ENCODE peak calls at places on chromosomes 12 and 14, in eight cellular contexts. A is EH; M is thoracic aorta; Y is H9; X is caudate nucleus; U is activated naive CD8-positive, alpha-beta T cell treated with anti-CD3 and anti-CD28 coated beads, Interleukin-2, amount 50 U/mL, for 24 hours; C is NAMALWA; K is kidney tubule cell. T is an unnamed sample.

GRCh38 chr12:75526655-75527511 is 15.5 kb upstream of the KRR1 start:
- DNase-seq in Y (peak), X (no peak), C (peak), K (peak), A (peak), M (no peak), U (peak), T (peak)

GRCh38 chr12:10067259-10067658 is 31.5 kb downstream of the CLEC1A start:
- DNase-seq in K (no peak), X (no peak), Y (no peak), A (peak), C (no peak), M (no peak), U (no peak), T (no peak)

GRCh38 chr14:24428628-24429394 is 657 bp downstream of the CBLN3 start:
- DNase-seq in K (no peak), X (no peak), A (no peak), U (no peak), Y (no peak), C (no peak), M (no peak), T (no peak)

GRCh38 chr12:126937431-126937830 is 1329.5 kb upstream of the TMEM132C start:
- DNase-seq in M (no peak), Y (no peak), A (no peak), X (no peak), K (no peak), U (no peak), C (no peak), T (no peak)

GRCh38 chr12:13061377-13061776 is 17.2 kb downstream of the FAM234B start:
- DNase-seq in A (no peak), M (no peak), U (no peak), K (no peak), Y (no peak), X (no peak), C (no peak), T (no peak)

GRCh38 chr12:39628836-39629235 is 9.2 kb upstream of the ABCD2 start:
- DNase-seq in X (no peak), A (no peak), Y (no peak), K (no peak), M (no peak), C (peak), U (no peak), T (no peak)

GRCh38 chr14:37197421-37198272 is at the start of gene MIPOL1:
- DNase-seq in U (peak), Y (peak), M (peak), K (peak), C (no peak), X (peak), A (peak), T (peak)

GRCh38 chr12:109020136-109020535 is 732 bp downstream of the SVOP start:
- DNase-seq in X (no peak), M (no peak), A (no peak), U (no peak), K (no peak), C (no peak), Y (no peak), T (no peak)

GRCh38 chr12:12779529-12779928 is 5.9 kb upstream of the APOLD1 start:
- DNase-seq in U (no peak), M (no peak), X (no peak), Y (no peak), C (no peak), K (peak), A (peak), T (peak)

GRCh38 chr12:64104376-64104775 is 117.7 kb downstream of the KICS2 start:
- DNase-seq in U (no peak), Y (no peak), A (peak), C (no peak), X (no peak), M (no peak), K (peak), T (peak)

GRCh38 chr14:96016761-96017160 is 22.4 kb upstream of the C14orf132 start:
- DNase-seq in X (no peak), K (no peak), A (peak), M (no peak), C (no peak), Y (no peak), U (no peak), T (no peak)

GRCh38 chr12:106766393-106766826 is 8.1 kb upstream of the RIC8B start:
- DNase-seq in K (peak), C (no peak), X (no peak), A (peak), Y (no peak), M (no peak), U (no peak), T (peak)

GRCh38 chr12:1302471-1302870 is 291.9 kb downstream of the FBXL14 start:
- DNase-seq in C (no peak), A (peak), X (no peak), M (no peak), Y (no peak), K (no peak), U (no peak), T (no peak)

GRCh38 chr14:94679941-94680340 is 67.8 kb downstream of the SERPINA3 start:
- DNase-seq in K (no peak), A (no peak), C (no peak), Y (no peak), M (no peak), U (no peak), X (no peak), T (no peak)

GRCh38 chr14:84399296-84399910 is 1130.5 kb upstream of the FLRT2 start:
- DNase-seq in A (no peak), M (no peak), U (no peak), K (no peak), C (no peak), Y (no peak), X (no peak), T (no peak)

GRCh38 chr14:36268957-36269734 is 51.3 kb downstream of the MBIP start:
- DNase-seq in A (no peak), K (no peak), M (no peak), Y (peak), U (no peak), X (no peak), C (no peak), T (no peak)

GRCh38 chr14:81211844-81212243 is 8.9 kb downstream of the GTF2A1 start:
- DNase-seq in U (no peak), X (no peak), A (peak), K (peak), C (peak), Y (no peak), M (no peak), T (peak)

GRCh38 chr12:3200779-3201738 is 123.9 kb downstream of the TSPAN9 start:
- DNase-seq in C (no peak), X (no peak), U (no peak), K (no peak), M (no peak), A (no peak), Y (no peak), T (peak)

GRCh38 chr12:44558340-44559100 is 317.6 kb downstream of the NELL2 start:
- DNase-seq in Y (no peak), U (no peak), A (no peak), X (no peak), K (no peak), C (no peak), M (no peak), T (no peak)

GRCh38 chr12:98420403-98420800 is 95.0 kb upstream of the TMPO start:
- DNase-seq in K (no peak), M (no peak), X (no peak), C (no peak), A (no peak), Y (no peak), U (no peak), T (no peak)

GRCh38 chr14:80926706-80927384 is 14.7 kb downstream of the CEP128 start:
- DNase-seq in X (no peak), Y (no peak), K (peak), M (no peak), C (no peak), U (no peak), A (peak), T (no peak)

GRCh38 chr12:1878695-1879094 is 39.8 kb downstream of the CACNA2D4 start:
- DNase-seq in X (no peak), A (no peak), U (no peak), K (no peak), Y (peak), C (no peak), M (no peak), T (no peak)

GRCh38 chr14:100738269-100738691 is 11.6 kb downstream of the DLK1 start:
- DNase-seq in C (no peak), X (no peak), A (no peak), U (no peak), K (no peak), Y (peak), M (no peak), T (no peak)

GRCh38 chr12:104182144-104182543 is 33.4 kb upstream of the TXNRD1 start:
- DNase-seq in C (no peak), Y (no peak), X (no peak), K (peak), A (peak), U (no peak), M (peak), T (no peak)

T was measured in ACHN.